ENCODE peak calls at places on chromosomes 7 and 10, in five cellular contexts. F, E, V, Q and O are unnamed samples.
A peak's percentile ranks its signal among the peaks of the same experiment; 100 is the strongest.

GRCh38 chr7:98110249-98111022 is 3.8 kb downstream of the LMTK2 start:
- DNase-seq in F (peak; percentile 13), E (peak; percentile 41), V (no peak), Q (no peak), O (no peak)

GRCh38 chr7:156929789-156930539 is 19.5 kb upstream of the NOM1 start:
- DNase-seq in F (no peak), E (no peak), V (no peak), Q (no peak), O (no peak)

GRCh38 chr10:47164126-47164799 is 135.7 kb upstream of the GDF10 start:
- DNase-seq in F (no peak), E (peak; percentile 90), V (peak; percentile 86), Q (no peak), O (peak; percentile 86)

GRCh38 chr7:77383333-77383740 is 32.8 kb downstream of the GSAP start:
- DNase-seq in F (no peak), E (peak; percentile 39), V (peak; percentile 11), Q (no peak), O (no peak)

GRCh38 chr10:81157649-81158048 is 619.9 kb downstream of the SH2D4B start:
- DNase-seq in F (no peak), E (no peak), V (no peak), Q (no peak), O (no peak)

GRCh38 chr10:84123362-84123761 is 15.9 kb upstream of the GHITM start:
- DNase-seq in F (no peak), E (no peak), V (no peak), Q (no peak), O (no peak)

GRCh38 chr10:2978111-2978510 is 89.2 kb upstream of the PFKP start:
- DNase-seq in F (peak; percentile 11), E (peak; percentile 75), V (peak; percentile 75), Q (peak; percentile 36), O (peak; percentile 66)

GRCh38 chr7:30308392-30308791 is 24.0 kb downstream of the ZNRF2 start:
- DNase-seq in F (no peak), E (peak; percentile 16), V (no peak), Q (no peak), O (peak; percentile 35)

GRCh38 chr10:48604408-48605263 is at the start of gene ARHGAP22:
- DNase-seq in F (no peak), E (peak; percentile 30), V (peak; percentile 52), Q (peak; percentile 66), O (no peak)